ENCODE peak calls at places on chromosomes 3 and 15, in ten cellular contexts. One of them, this sample, is unnamed.

GRCh38 chr3:115244350-115244749 is 97.3 kb upstream of the ZBTB20 start:
- DNase-seq in kidney tubule cell: no peak
- DNase-seq in NCI-H1105 treated with DMSO at 0.1 percent for 48 hours: no peak
- DNase-seq in BJ: no peak
- DNase-seq in activated naive CD8-positive, alpha-beta T cell treated with anti-CD3 and anti-CD28 coated beads for 36 hours: no peak
- DNase-seq in HFF-Myc: no peak
- DNase-seq in GF-D8: no peak
- DNase-seq in NCI-H345: no peak
- DNase-seq in mammary epithelial cell: no peak
- DNase-seq in GM04504: no peak
- DNase-seq in this sample: no peak

GRCh38 chr3:141386080-141386594 is 17.8 kb downstream of the ZBTB38 start:
- DNase-seq in GF-D8: no peak
- DNase-seq in NCI-H1105 treated with DMSO at 0.1 percent for 48 hours: no peak
- DNase-seq in GM04504: no peak
- DNase-seq in NCI-H345: no peak
- DNase-seq in BJ: no peak
- DNase-seq in kidney tubule cell: no peak
- DNase-seq in activated naive CD8-positive, alpha-beta T cell treated with anti-CD3 and anti-CD28 coated beads for 36 hours: no peak
- DNase-seq in HFF-Myc: no peak
- DNase-seq in mammary epithelial cell: no peak
- DNase-seq in this sample: no peak

GRCh38 chr3:124657138-124657537 is 73.1 kb upstream of the UMPS start:
- DNase-seq in NCI-H345: no peak
- DNase-seq in mammary epithelial cell: no peak
- DNase-seq in activated naive CD8-positive, alpha-beta T cell treated with anti-CD3 and anti-CD28 coated beads for 36 hours: no peak
- DNase-seq in BJ: no peak
- DNase-seq in HFF-Myc: no peak
- DNase-seq in kidney tubule cell: no peak
- DNase-seq in GM04504: no peak
- DNase-seq in GF-D8: no peak
- DNase-seq in NCI-H1105 treated with DMSO at 0.1 percent for 48 hours: no peak
- DNase-seq in this sample: no peak

GRCh38 chr3:111998661-111999641 is at the start of gene TAGLN3:
- DNase-seq in GM04504: no peak
- DNase-seq in activated naive CD8-positive, alpha-beta T cell treated with anti-CD3 and anti-CD28 coated beads for 36 hours: no peak
- DNase-seq in NCI-H345: peak; percentile 79
- DNase-seq in GF-D8: no peak
- DNase-seq in mammary epithelial cell: peak; percentile 54
- DNase-seq in HFF-Myc: no peak
- DNase-seq in kidney tubule cell: peak; percentile 60
- DNase-seq in NCI-H1105 treated with DMSO at 0.1 percent for 48 hours: peak; percentile 88
- DNase-seq in BJ: no peak
- DNase-seq in this sample: no peak

GRCh38 chr3:158950131-158950901 is 148.5 kb downstream of the MFSD1 start:
- DNase-seq in BJ: no peak
- DNase-seq in kidney tubule cell: no peak
- DNase-seq in NCI-H1105 treated with DMSO at 0.1 percent for 48 hours: no peak
- DNase-seq in HFF-Myc: no peak
- DNase-seq in GF-D8: no peak
- DNase-seq in GM04504: no peak
- DNase-seq in mammary epithelial cell: peak; percentile 72
- DNase-seq in NCI-H345: no peak
- DNase-seq in activated naive CD8-positive, alpha-beta T cell treated with anti-CD3 and anti-CD28 coated beads for 36 hours: no peak
- DNase-seq in this sample: no peak

GRCh38 chr15:69468241-69469121 is 15.9 kb downstream of the RPLP1 start:
- DNase-seq in mammary epithelial cell: peak; percentile 97
- DNase-seq in HFF-Myc: no peak
- DNase-seq in GF-D8: no peak
- DNase-seq in NCI-H345: peak; percentile 87
- DNase-seq in NCI-H1105 treated with DMSO at 0.1 percent for 48 hours: peak; percentile 99
- DNase-seq in GM04504: no peak
- DNase-seq in BJ: no peak
- DNase-seq in activated naive CD8-positive, alpha-beta T cell treated with anti-CD3 and anti-CD28 coated beads for 36 hours: peak; percentile 86
- DNase-seq in kidney tubule cell: peak; percentile 97
- DNase-seq in this sample: peak; percentile 42

GRCh38 chr15:64490598-64491259 is 30.4 kb downstream of the ZNF609 start:
- DNase-seq in activated naive CD8-positive, alpha-beta T cell treated with anti-CD3 and anti-CD28 coated beads for 36 hours: no peak
- DNase-seq in HFF-Myc: no peak
- DNase-seq in kidney tubule cell: no peak
- DNase-seq in GM04504: no peak
- DNase-seq in GF-D8: no peak
- DNase-seq in BJ: no peak
- DNase-seq in NCI-H345: no peak
- DNase-seq in mammary epithelial cell: no peak
- DNase-seq in NCI-H1105 treated with DMSO at 0.1 percent for 48 hours: no peak
- DNase-seq in this sample: no peak

GRCh38 chr15:77991029-77991406 is 86.5 kb downstream of the TBC1D2B start:
- DNase-seq in GF-D8: no peak
- DNase-seq in BJ: no peak
- DNase-seq in HFF-Myc: no peak
- DNase-seq in NCI-H345: no peak
- DNase-seq in mammary epithelial cell: no peak
- DNase-seq in NCI-H1105 treated with DMSO at 0.1 percent for 48 hours: no peak
- DNase-seq in activated naive CD8-positive, alpha-beta T cell treated with anti-CD3 and anti-CD28 coated beads for 36 hours: no peak
- DNase-seq in GM04504: no peak
- DNase-seq in kidney tubule cell: no peak
- DNase-seq in this sample: no peak

GRCh38 chr3:188230962-188231361 is 77.0 kb downstream of the LPP start:
- DNase-seq in activated naive CD8-positive, alpha-beta T cell treated with anti-CD3 and anti-CD28 coated beads for 36 hours: no peak
- DNase-seq in GF-D8: no peak
- DNase-seq in BJ: peak; percentile 29
- DNase-seq in GM04504: no peak
- DNase-seq in kidney tubule cell: peak; percentile 75
- DNase-seq in NCI-H1105 treated with DMSO at 0.1 percent for 48 hours: no peak
- DNase-seq in NCI-H345: no peak
- DNase-seq in mammary epithelial cell: peak; percentile 75
- DNase-seq in HFF-Myc: no peak
- DNase-seq in this sample: no peak

GRCh38 chr15:25762015-25762662 is 101.0 kb downstream of the ATP10A start:
- DNase-seq in GF-D8: no peak
- DNase-seq in NCI-H345: no peak
- DNase-seq in mammary epithelial cell: no peak
- DNase-seq in GM04504: no peak
- DNase-seq in BJ: no peak
- DNase-seq in HFF-Myc: no peak
- DNase-seq in kidney tubule cell: no peak
- DNase-seq in activated naive CD8-positive, alpha-beta T cell treated with anti-CD3 and anti-CD28 coated beads for 36 hours: no peak
- DNase-seq in NCI-H1105 treated with DMSO at 0.1 percent for 48 hours: no peak
- DNase-seq in this sample: no peak

GRCh38 chr15:89462198-89462912 is 34.0 kb downstream of the RHCG start:
- DNase-seq in kidney tubule cell: no peak
- DNase-seq in NCI-H1105 treated with DMSO at 0.1 percent for 48 hours: no peak
- DNase-seq in GM04504: no peak
- DNase-seq in BJ: no peak
- DNase-seq in HFF-Myc: no peak
- DNase-seq in mammary epithelial cell: no peak
- DNase-seq in activated naive CD8-positive, alpha-beta T cell treated with anti-CD3 and anti-CD28 coated beads for 36 hours: no peak
- DNase-seq in GF-D8: no peak
- DNase-seq in NCI-H345: no peak
- DNase-seq in this sample: no peak

GRCh38 chr3:192515661-192516040 is 211.7 kb downstream of the FGF12 start:
- DNase-seq in HFF-Myc: no peak
- DNase-seq in mammary epithelial cell: no peak
- DNase-seq in kidney tubule cell: peak; percentile 21
- DNase-seq in NCI-H345: peak; percentile 87
- DNase-seq in NCI-H1105 treated with DMSO at 0.1 percent for 48 hours: peak; percentile 93
- DNase-seq in GM04504: no peak
- DNase-seq in activated naive CD8-positive, alpha-beta T cell treated with anti-CD3 and anti-CD28 coated beads for 36 hours: no peak
- DNase-seq in GF-D8: no peak
- DNase-seq in BJ: no peak
- DNase-seq in this sample: no peak

GRCh38 chr15:61796056-61796455 is 264.2 kb downstream of the VPS13C start:
- DNase-seq in GM04504: peak; percentile 3
- DNase-seq in mammary epithelial cell: peak; percentile 80
- DNase-seq in kidney tubule cell: no peak
- DNase-seq in HFF-Myc: no peak
- DNase-seq in GF-D8: no peak
- DNase-seq in activated naive CD8-positive, alpha-beta T cell treated with anti-CD3 and anti-CD28 coated beads for 36 hours: no peak
- DNase-seq in NCI-H345: no peak
- DNase-seq in NCI-H1105 treated with DMSO at 0.1 percent for 48 hours: no peak
- DNase-seq in BJ: no peak
- DNase-seq in this sample: no peak

GRCh38 chr15:37102315-37103021 is 2.1 kb upstream of the MEIS2 start:
- DNase-seq in activated naive CD8-positive, alpha-beta T cell treated with anti-CD3 and anti-CD28 coated beads for 36 hours: no peak
- DNase-seq in NCI-H1105 treated with DMSO at 0.1 percent for 48 hours: no peak
- DNase-seq in mammary epithelial cell: no peak
- DNase-seq in GF-D8: no peak
- DNase-seq in NCI-H345: peak; percentile 35
- DNase-seq in GM04504: no peak
- DNase-seq in kidney tubule cell: no peak
- DNase-seq in HFF-Myc: no peak
- DNase-seq in BJ: no peak
- DNase-seq in this sample: no peak

GRCh38 chr3:124786491-124787241 is 56.4 kb downstream of the UMPS start:
- DNase-seq in NCI-H1105 treated with DMSO at 0.1 percent for 48 hours: peak; percentile 19
- DNase-seq in activated naive CD8-positive, alpha-beta T cell treated with anti-CD3 and anti-CD28 coated beads for 36 hours: no peak
- DNase-seq in NCI-H345: no peak
- DNase-seq in HFF-Myc: no peak
- DNase-seq in BJ: no peak
- DNase-seq in mammary epithelial cell: peak; percentile 6
- DNase-seq in kidney tubule cell: peak; percentile 27
- DNase-seq in GF-D8: no peak
- DNase-seq in GM04504: no peak
- DNase-seq in this sample: no peak

GRCh38 chr3:60095930-60096329 is 1046.1 kb upstream of the CFAP20DC start:
- DNase-seq in HFF-Myc: no peak
- DNase-seq in BJ: no peak
- DNase-seq in NCI-H345: no peak
- DNase-seq in kidney tubule cell: no peak
- DNase-seq in GF-D8: no peak
- DNase-seq in mammary epithelial cell: no peak
- DNase-seq in NCI-H1105 treated with DMSO at 0.1 percent for 48 hours: no peak
- DNase-seq in GM04504: no peak
- DNase-seq in activated naive CD8-positive, alpha-beta T cell treated with anti-CD3 and anti-CD28 coated beads for 36 hours: no peak
- DNase-seq in this sample: no peak

GRCh38 chr15:77419050-77419835 is 661 bp downstream of the PEAK1 start:
- DNase-seq in kidney tubule cell: peak; percentile 36
- DNase-seq in HFF-Myc: no peak
- DNase-seq in NCI-H345: peak; percentile 8
- DNase-seq in NCI-H1105 treated with DMSO at 0.1 percent for 48 hours: no peak
- DNase-seq in activated naive CD8-positive, alpha-beta T cell treated with anti-CD3 and anti-CD28 coated beads for 36 hours: peak; percentile 70
- DNase-seq in GM04504: no peak
- DNase-seq in GF-D8: no peak
- DNase-seq in mammary epithelial cell: peak; percentile 21
- DNase-seq in BJ: no peak
- DNase-seq in this sample: peak; percentile 9

GRCh38 chr15:38068600-38068999 is 134.2 kb downstream of the TMCO5A start:
- DNase-seq in activated naive CD8-positive, alpha-beta T cell treated with anti-CD3 and anti-CD28 coated beads for 36 hours: no peak
- DNase-seq in GM04504: no peak
- DNase-seq in NCI-H1105 treated with DMSO at 0.1 percent for 48 hours: no peak
- DNase-seq in mammary epithelial cell: no peak
- DNase-seq in BJ: no peak
- DNase-seq in GF-D8: no peak
- DNase-seq in HFF-Myc: no peak
- DNase-seq in kidney tubule cell: no peak
- DNase-seq in NCI-H345: no peak
- DNase-seq in this sample: no peak